ENCODE peak calls at places on chromosomes 3 and 15, in seven cellular contexts. One of them, this sample, is unnamed.

GRCh38 chr3:107271787-107272387 is 105.4 kb upstream of the CCDC54 start:
- DNase-seq in transverse colon: no peak
- DNase-seq in heart right ventricle: no peak
- DNase-seq in right atrium auricular region: no peak
- DNase-seq in A549: peak; percentile 21
- DNase-seq in CD4-positive, CD25-positive, alpha-beta regulatory T cell: peak; percentile 35
- DNase-seq in neural progenitor cell: peak; percentile 36
- DNase-seq in this sample: peak; percentile 31

GRCh38 chr15:97502038-97502437 is 458.5 kb upstream of the ARRDC4 start:
- DNase-seq in A549: no peak
- DNase-seq in transverse colon: no peak
- DNase-seq in neural progenitor cell: no peak
- DNase-seq in heart right ventricle: no peak
- DNase-seq in right atrium auricular region: no peak
- DNase-seq in CD4-positive, CD25-positive, alpha-beta regulatory T cell: no peak
- DNase-seq in this sample: peak; percentile 11

GRCh38 chr3:188913084-188913483 is 258.7 kb upstream of the TPRG1 start:
- DNase-seq in right atrium auricular region: no peak
- DNase-seq in transverse colon: no peak
- DNase-seq in heart right ventricle: no peak
- DNase-seq in CD4-positive, CD25-positive, alpha-beta regulatory T cell: no peak
- DNase-seq in neural progenitor cell: no peak
- DNase-seq in A549: no peak
- DNase-seq in this sample: no peak

GRCh38 chr3:172107403-172107802 is 68.0 kb downstream of the FNDC3B start:
- DNase-seq in transverse colon: peak; percentile 49
- DNase-seq in neural progenitor cell: no peak
- DNase-seq in heart right ventricle: no peak
- DNase-seq in CD4-positive, CD25-positive, alpha-beta regulatory T cell: peak; percentile 90
- DNase-seq in right atrium auricular region: no peak
- DNase-seq in A549: no peak
- DNase-seq in this sample: no peak

GRCh38 chr3:189947068-189947467 is 173.6 kb downstream of the P3H2 start:
- DNase-seq in CD4-positive, CD25-positive, alpha-beta regulatory T cell: no peak
- DNase-seq in transverse colon: no peak
- DNase-seq in A549: no peak
- DNase-seq in heart right ventricle: no peak
- DNase-seq in neural progenitor cell: no peak
- DNase-seq in right atrium auricular region: no peak
- DNase-seq in this sample: no peak

GRCh38 chr3:136960838-136961836 is 3.4 kb downstream of the IL20RB start:
- DNase-seq in right atrium auricular region: no peak
- DNase-seq in transverse colon: no peak
- DNase-seq in heart right ventricle: no peak
- DNase-seq in CD4-positive, CD25-positive, alpha-beta regulatory T cell: no peak
- DNase-seq in neural progenitor cell: no peak
- DNase-seq in A549: peak; percentile 15
- DNase-seq in this sample: peak; percentile 50

GRCh38 chr3:64291345-64291744 is 66.1 kb upstream of the PRICKLE2 start:
- DNase-seq in neural progenitor cell: no peak
- DNase-seq in right atrium auricular region: peak; percentile 88
- DNase-seq in CD4-positive, CD25-positive, alpha-beta regulatory T cell: no peak
- DNase-seq in A549: peak; percentile 24
- DNase-seq in heart right ventricle: no peak
- DNase-seq in transverse colon: peak; percentile 11
- DNase-seq in this sample: peak; percentile 86

GRCh38 chr3:71305246-71306206 is 278.0 kb downstream of the FOXP1 start:
- DNase-seq in heart right ventricle: peak; percentile 21
- DNase-seq in A549: no peak
- DNase-seq in transverse colon: peak; percentile 19
- DNase-seq in neural progenitor cell: peak; percentile 74
- DNase-seq in CD4-positive, CD25-positive, alpha-beta regulatory T cell: peak; percentile 66
- DNase-seq in right atrium auricular region: no peak
- DNase-seq in this sample: peak; percentile 55

GRCh38 chr3:25037049-25037547 is 391.0 kb upstream of the RARB start:
- DNase-seq in heart right ventricle: no peak
- DNase-seq in A549: no peak
- DNase-seq in right atrium auricular region: no peak
- DNase-seq in CD4-positive, CD25-positive, alpha-beta regulatory T cell: no peak
- DNase-seq in neural progenitor cell: no peak
- DNase-seq in transverse colon: no peak
- DNase-seq in this sample: peak; percentile 68

GRCh38 chr15:77907824-77908751 is 169.4 kb downstream of the TBC1D2B start:
- DNase-seq in A549: no peak
- DNase-seq in transverse colon: peak; percentile 84
- DNase-seq in CD4-positive, CD25-positive, alpha-beta regulatory T cell: peak; percentile 46
- DNase-seq in heart right ventricle: no peak
- DNase-seq in neural progenitor cell: peak; percentile 45
- DNase-seq in right atrium auricular region: no peak
- DNase-seq in this sample: peak; percentile 39

GRCh38 chr15:72230197-72231065 is 559 bp downstream of the PKM start:
- DNase-seq in neural progenitor cell: peak; percentile 91
- DNase-seq in heart right ventricle: peak; percentile 94
- DNase-seq in right atrium auricular region: peak; percentile 90
- DNase-seq in A549: peak; percentile 74
- DNase-seq in CD4-positive, CD25-positive, alpha-beta regulatory T cell: peak; percentile 75
- DNase-seq in transverse colon: peak; percentile 87
- DNase-seq in this sample: peak; percentile 83

GRCh38 chr3:119175869-119176756 is 2.7 kb downstream of the UPK1B start:
- DNase-seq in heart right ventricle: no peak
- DNase-seq in right atrium auricular region: no peak
- DNase-seq in transverse colon: peak; percentile 56
- DNase-seq in A549: peak; percentile 76
- DNase-seq in neural progenitor cell: no peak
- DNase-seq in CD4-positive, CD25-positive, alpha-beta regulatory T cell: no peak
- DNase-seq in this sample: peak; percentile 69

GRCh38 chr3:123338021-123338619 is 110.8 kb downstream of the ADCY5 start:
- DNase-seq in CD4-positive, CD25-positive, alpha-beta regulatory T cell: no peak
- DNase-seq in right atrium auricular region: no peak
- DNase-seq in transverse colon: no peak
- DNase-seq in heart right ventricle: no peak
- DNase-seq in neural progenitor cell: no peak
- DNase-seq in A549: no peak
- DNase-seq in this sample: no peak

GRCh38 chr3:123807820-123808219 is 76.3 kb downstream of the MYLK start:
- DNase-seq in right atrium auricular region: no peak
- DNase-seq in heart right ventricle: no peak
- DNase-seq in neural progenitor cell: no peak
- DNase-seq in transverse colon: peak; percentile 64
- DNase-seq in CD4-positive, CD25-positive, alpha-beta regulatory T cell: no peak
- DNase-seq in A549: no peak
- DNase-seq in this sample: no peak

GRCh38 chr3:179067839-179068238 is 3.8 kb downstream of the ZMAT3 start:
- DNase-seq in heart right ventricle: no peak
- DNase-seq in A549: no peak
- DNase-seq in neural progenitor cell: no peak
- DNase-seq in right atrium auricular region: no peak
- DNase-seq in CD4-positive, CD25-positive, alpha-beta regulatory T cell: no peak
- DNase-seq in transverse colon: no peak
- DNase-seq in this sample: no peak

GRCh38 chr3:36945326-36945980 is 599 bp upstream of the TRANK1 start:
- DNase-seq in right atrium auricular region: no peak
- DNase-seq in A549: no peak
- DNase-seq in transverse colon: no peak
- DNase-seq in heart right ventricle: no peak
- DNase-seq in CD4-positive, CD25-positive, alpha-beta regulatory T cell: no peak
- DNase-seq in neural progenitor cell: no peak
- DNase-seq in this sample: no peak
- H3K27ac ChIP-seq in right atrium auricular region: peak overlapping the region; percentile 76
- H3K27ac ChIP-seq in A549: no peak overlapping the region
- H3K27ac ChIP-seq in transverse colon: no peak overlapping the region
- H3K27ac ChIP-seq in heart right ventricle: peak overlapping the region; percentile 90
- H3K27ac ChIP-seq in CD4-positive, CD25-positive, alpha-beta regulatory T cell: peak overlapping the region; percentile 41
- H3K27ac ChIP-seq in neural progenitor cell: no peak overlapping the region
- H3K27ac ChIP-seq in this sample: no peak overlapping the region

GRCh38 chr15:22224241-22224671 is 143.9 kb downstream of the OR4M2 start:
- DNase-seq in heart right ventricle: no peak
- DNase-seq in transverse colon: no peak
- DNase-seq in A549: no peak
- DNase-seq in CD4-positive, CD25-positive, alpha-beta regulatory T cell: peak; percentile 47
- DNase-seq in right atrium auricular region: no peak
- DNase-seq in neural progenitor cell: no peak
- DNase-seq in this sample: no peak
- H3K9me3 ChIP-seq in heart right ventricle: no peaks in the 10 kb centered on the region
- H3K9me3 ChIP-seq in transverse colon: no peaks in the 10 kb centered on the region
- H3K9me3 ChIP-seq in A549: no peaks in the 10 kb centered on the region
- H3K9me3 ChIP-seq in CD4-positive, CD25-positive, alpha-beta regulatory T cell: no peaks in the 10 kb centered on the region
- H3K9me3 ChIP-seq in right atrium auricular region: no peaks in the 10 kb centered on the region
- H3K9me3 ChIP-seq in neural progenitor cell: peaks cover 50% of the 10 kb centered on the region
- H3K9me3 ChIP-seq in this sample: peaks cover 23% of the 10 kb centered on the region

GRCh38 chr3:52191663-52192062 is 6.3 kb upstream of the ALAS1 start:
- DNase-seq in A549: no peak
- DNase-seq in heart right ventricle: no peak
- DNase-seq in neural progenitor cell: no peak
- DNase-seq in right atrium auricular region: no peak
- DNase-seq in CD4-positive, CD25-positive, alpha-beta regulatory T cell: no peak
- DNase-seq in transverse colon: no peak
- DNase-seq in this sample: no peak
- H3K27ac ChIP-seq in A549: no peak overlapping the region
- H3K27ac ChIP-seq in heart right ventricle: no peak overlapping the region
- H3K27ac ChIP-seq in neural progenitor cell: no peak overlapping the region
- H3K27ac ChIP-seq in right atrium auricular region: no peak overlapping the region
- H3K27ac ChIP-seq in CD4-positive, CD25-positive, alpha-beta regulatory T cell: no peak overlapping the region
- H3K27ac ChIP-seq in transverse colon: no peak overlapping the region
- H3K27ac ChIP-seq in this sample: no peak overlapping the region

GRCh38 chr15:25175789-25176615 is 221.2 kb downstream of the SNRPN start:
- DNase-seq in heart right ventricle: no peak
- DNase-seq in neural progenitor cell: no peak
- DNase-seq in CD4-positive, CD25-positive, alpha-beta regulatory T cell: no peak
- DNase-seq in right atrium auricular region: peak; percentile 43
- DNase-seq in A549: no peak
- DNase-seq in transverse colon: peak; percentile 3
- DNase-seq in this sample: no peak
- H3K9me3 ChIP-seq in heart right ventricle: peaks cover 37% of the 10 kb centered on the region
- H3K9me3 ChIP-seq in neural progenitor cell: no peaks in the 10 kb centered on the region
- H3K9me3 ChIP-seq in CD4-positive, CD25-positive, alpha-beta regulatory T cell: peaks cover 85% of the 10 kb centered on the region
- H3K9me3 ChIP-seq in right atrium auricular region: peaks cover 28% of the 10 kb centered on the region
- H3K9me3 ChIP-seq in A549: no peaks in the 10 kb centered on the region
- H3K9me3 ChIP-seq in transverse colon: peaks cover 23% of the 10 kb centered on the region
- H3K9me3 ChIP-seq in this sample: peaks cover 27% of the 10 kb centered on the region

GRCh38 chr3:177995006-177995732 is 541.1 kb upstream of the KCNMB2 start:
- DNase-seq in A549: no peak
- DNase-seq in right atrium auricular region: no peak
- DNase-seq in transverse colon: no peak
- DNase-seq in neural progenitor cell: no peak
- DNase-seq in heart right ventricle: no peak
- DNase-seq in CD4-positive, CD25-positive, alpha-beta regulatory T cell: no peak
- DNase-seq in this sample: peak; percentile 62
- H3K27ac ChIP-seq in A549: no peak overlapping the region
- H3K27ac ChIP-seq in right atrium auricular region: no peak overlapping the region
- H3K27ac ChIP-seq in transverse colon: no peak overlapping the region
- H3K27ac ChIP-seq in neural progenitor cell: no peak overlapping the region
- H3K27ac ChIP-seq in heart right ventricle: no peak overlapping the region
- H3K27ac ChIP-seq in CD4-positive, CD25-positive, alpha-beta regulatory T cell: no peak overlapping the region
- H3K27ac ChIP-seq in this sample: no peak overlapping the region

DNA sequence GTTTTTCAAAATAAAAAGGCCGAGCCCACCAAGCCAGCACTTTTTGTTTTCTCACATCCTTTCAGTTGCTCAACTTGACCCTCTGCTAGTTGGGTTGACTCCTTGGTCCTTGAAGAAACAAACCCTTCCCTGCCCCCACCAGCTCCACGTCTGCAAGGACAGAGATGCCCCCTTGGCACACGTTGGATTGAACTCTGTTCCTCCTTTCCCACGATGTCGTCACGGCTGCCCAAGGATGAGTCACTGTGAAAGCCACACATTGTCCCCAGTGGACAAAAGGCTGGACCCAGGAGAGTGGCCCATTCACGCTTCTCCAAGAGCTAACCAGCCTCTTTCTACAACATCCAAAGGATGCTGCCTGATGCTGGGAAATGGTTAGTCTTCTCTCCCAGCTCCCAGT is 43.0 kb upstream of the SPATA12 start:
- DNase-seq in A549: no peak
- DNase-seq in heart right ventricle: no peak
- DNase-seq in transverse colon: no peak
- DNase-seq in CD4-positive, CD25-positive, alpha-beta regulatory T cell: no peak
- DNase-seq in right atrium auricular region: no peak
- DNase-seq in neural progenitor cell: no peak
- DNase-seq in this sample: peak; percentile 15
- H3K9me3 ChIP-seq in A549: no peaks in the 10 kb centered on the region
- H3K9me3 ChIP-seq in heart right ventricle: no peaks in the 10 kb centered on the region
- H3K9me3 ChIP-seq in transverse colon: no peaks in the 10 kb centered on the region
- H3K9me3 ChIP-seq in CD4-positive, CD25-positive, alpha-beta regulatory T cell: no peaks in the 10 kb centered on the region
- H3K9me3 ChIP-seq in right atrium auricular region: no peaks in the 10 kb centered on the region
- H3K9me3 ChIP-seq in neural progenitor cell: no peaks in the 10 kb centered on the region
- H3K9me3 ChIP-seq in this sample: no peaks in the 10 kb centered on the region

GRCh38 chr15:85312486-85312885 is 67.9 kb upstream of the AKAP13 start:
- DNase-seq in neural progenitor cell: no peak
- DNase-seq in CD4-positive, CD25-positive, alpha-beta regulatory T cell: peak; percentile 30
- DNase-seq in transverse colon: no peak
- DNase-seq in right atrium auricular region: no peak
- DNase-seq in A549: no peak
- DNase-seq in heart right ventricle: no peak
- DNase-seq in this sample: peak; percentile 60
- H3K27ac ChIP-seq in neural progenitor cell: no peak overlapping the region
- H3K27ac ChIP-seq in CD4-positive, CD25-positive, alpha-beta regulatory T cell: no peak overlapping the region
- H3K27ac ChIP-seq in transverse colon: no peak overlapping the region
- H3K27ac ChIP-seq in right atrium auricular region: no peak overlapping the region
- H3K27ac ChIP-seq in A549: no peak overlapping the region
- H3K27ac ChIP-seq in heart right ventricle: peak overlapping the region; percentile 29
- H3K27ac ChIP-seq in this sample: peak overlapping the region; percentile 63

GRCh38 chr15:25053000-25053815 is 98.4 kb downstream of the SNRPN start:
- DNase-seq in CD4-positive, CD25-positive, alpha-beta regulatory T cell: no peak
- DNase-seq in A549: no peak
- DNase-seq in right atrium auricular region: peak; percentile 30
- DNase-seq in heart right ventricle: no peak
- DNase-seq in neural progenitor cell: no peak
- DNase-seq in transverse colon: no peak
- DNase-seq in this sample: no peak
- H3K9me3 ChIP-seq in CD4-positive, CD25-positive, alpha-beta regulatory T cell: peaks cover 96% of the 10 kb centered on the region
- H3K9me3 ChIP-seq in A549: peaks cover 69% of the 10 kb centered on the region
- H3K9me3 ChIP-seq in right atrium auricular region: peaks cover 100% of the 10 kb centered on the region
- H3K9me3 ChIP-seq in heart right ventricle: peaks cover 97% of the 10 kb centered on the region
- H3K9me3 ChIP-seq in neural progenitor cell: peaks cover 32% of the 10 kb centered on the region
- H3K9me3 ChIP-seq in transverse colon: peaks cover 80% of the 10 kb centered on the region
- H3K9me3 ChIP-seq in this sample: peaks cover 89% of the 10 kb centered on the region

This sample was measured in astrocyte.